ENCODE peak calls at places on chromosomes 4 and X, in five cellular contexts. One of them, this sample, is unnamed. For H3K36me3, the result is how much of the 10 kb centered on the place peaks cover.

GRCh38 chrX:48897157-48897620 is 379 bp downstream of the TIMM17B start:
- DNase-seq in testis: peak
- DNase-seq in right lobe of liver: peak
- DNase-seq in lower lobe of right lung: peak
- DNase-seq in BE2C: peak
- DNase-seq in this sample: no peak

GRCh38 chr4:7867701-7868429 is 71.8 kb downstream of the AFAP1 start:
- DNase-seq in BE2C: no peak
- DNase-seq in lower lobe of right lung: no peak
- DNase-seq in right lobe of liver: no peak
- DNase-seq in testis: no peak
- DNase-seq in this sample: no peak

GRCh38 chrX:150227873-150228272 is 135.2 kb upstream of the MAMLD1 start:
- DNase-seq in lower lobe of right lung: no peak
- DNase-seq in testis: no peak
- DNase-seq in BE2C: no peak
- DNase-seq in right lobe of liver: no peak
- DNase-seq in this sample: no peak

GRCh38 chrX:106039920-106040319 is 1.4 kb upstream of the SERPINA7 start:
- DNase-seq in right lobe of liver: no peak
- DNase-seq in BE2C: no peak
- DNase-seq in testis: peak
- DNase-seq in lower lobe of right lung: no peak
- DNase-seq in this sample: no peak

GRCh38 chr4:5782829-5783476 is 72.0 kb downstream of the EVC start:
- DNase-seq in right lobe of liver: no peak
- DNase-seq in testis: no peak
- DNase-seq in lower lobe of right lung: no peak
- DNase-seq in BE2C: no peak
- DNase-seq in this sample: no peak

GRCh38 chr4:113153529-113154101 is 104.2 kb downstream of the ANK2 start:
- DNase-seq in testis: no peak
- DNase-seq in right lobe of liver: no peak
- DNase-seq in BE2C: no peak
- DNase-seq in lower lobe of right lung: no peak
- DNase-seq in this sample: no peak

GRCh38 chrX:30220646-30221045 is 5.3 kb downstream of the MAGEB2 start:
- DNase-seq in BE2C: no peak
- DNase-seq in right lobe of liver: no peak
- DNase-seq in testis: no peak
- DNase-seq in lower lobe of right lung: no peak
- DNase-seq in this sample: no peak

GRCh38 chr4:148735432-148736155 is 293.4 kb upstream of the NR3C2 start:
- DNase-seq in right lobe of liver: no peak
- DNase-seq in BE2C: no peak
- DNase-seq in testis: no peak
- DNase-seq in lower lobe of right lung: no peak
- DNase-seq in this sample: no peak

GRCh38 chr4:17033256-17034245 is 135.1 kb upstream of the LDB2 start:
- DNase-seq in lower lobe of right lung: no peak
- DNase-seq in BE2C: no peak
- DNase-seq in testis: no peak
- DNase-seq in right lobe of liver: no peak
- DNase-seq in this sample: no peak

GRCh38 chr4:101835121-101835904 is 44.8 kb downstream of the BANK1 start:
- DNase-seq in testis: peak
- DNase-seq in lower lobe of right lung: no peak
- DNase-seq in right lobe of liver: no peak
- DNase-seq in BE2C: peak
- DNase-seq in this sample: peak

GRCh38 chr4:125316781-125317525 is 2.2 kb downstream of the FAT4 start:
- DNase-seq in right lobe of liver: peak
- DNase-seq in testis: peak
- DNase-seq in BE2C: peak
- DNase-seq in lower lobe of right lung: peak
- DNase-seq in this sample: no peak

GRCh38 chr4:81214518-81215218 is 354 bp downstream of the PRKG2 start:
- DNase-seq in BE2C: no peak
- DNase-seq in testis: peak
- DNase-seq in right lobe of liver: no peak
- DNase-seq in lower lobe of right lung: peak
- DNase-seq in this sample: no peak

GRCh38 chr4:64911846-64912245 is 502.6 kb upstream of the TECRL start:
- DNase-seq in BE2C: no peak
- DNase-seq in testis: no peak
- DNase-seq in lower lobe of right lung: no peak
- DNase-seq in right lobe of liver: no peak
- DNase-seq in this sample: no peak

GRCh38 chr4:76059750-76060149 is 14.8 kb upstream of the ART3 start:
- DNase-seq in lower lobe of right lung: no peak
- DNase-seq in right lobe of liver: no peak
- DNase-seq in testis: no peak
- DNase-seq in BE2C: no peak
- DNase-seq in this sample: no peak

GRCh38 chr4:143397887-143398286 is 61.2 kb downstream of the GAB1 start:
- DNase-seq in lower lobe of right lung: no peak
- DNase-seq in right lobe of liver: no peak
- DNase-seq in BE2C: no peak
- DNase-seq in testis: no peak
- DNase-seq in this sample: no peak

GRCh38 chrX:10902001-10902400 is 209.1 kb upstream of the HCCS start:
- DNase-seq in lower lobe of right lung: no peak
- DNase-seq in testis: no peak
- DNase-seq in BE2C: no peak
- DNase-seq in right lobe of liver: no peak
- DNase-seq in this sample: no peak

GRCh38 chrX:124098089-124098488 is 136.6 kb downstream of the STAG2 start:
- DNase-seq in right lobe of liver: no peak
- DNase-seq in testis: no peak
- DNase-seq in BE2C: no peak
- DNase-seq in lower lobe of right lung: no peak
- DNase-seq in this sample: no peak

GRCh38 chrX:69257504-69258127 is 92.4 kb upstream of the PJA1 start:
- DNase-seq in lower lobe of right lung: no peak
- DNase-seq in right lobe of liver: no peak
- DNase-seq in testis: no peak
- DNase-seq in BE2C: no peak
- DNase-seq in this sample: no peak

GRCh38 chr4:38114435-38114834 is 154.2 kb downstream of the PTTG2 start:
- DNase-seq in lower lobe of right lung: no peak
- DNase-seq in right lobe of liver: no peak
- DNase-seq in BE2C: no peak
- DNase-seq in testis: no peak
- DNase-seq in this sample: no peak

GRCh38 chrX:121479406-121479805 is 432.0 kb downstream of the GLUD2 start:
- DNase-seq in BE2C: no peak
- DNase-seq in right lobe of liver: no peak
- DNase-seq in lower lobe of right lung: no peak
- DNase-seq in testis: no peak
- DNase-seq in this sample: no peak

GRCh38 chr4:139560396-139561084 is 4.5 kb upstream of the SETD7 start:
- DNase-seq in BE2C: peak
- DNase-seq in right lobe of liver: no peak
- DNase-seq in lower lobe of right lung: no peak
- DNase-seq in testis: no peak
- DNase-seq in this sample: no peak

GRCh38 chr4:142314686-142315085 is 531.4 kb downstream of the INPP4B start:
- DNase-seq in testis: no peak
- DNase-seq in BE2C: no peak
- DNase-seq in lower lobe of right lung: no peak
- DNase-seq in right lobe of liver: no peak
- DNase-seq in this sample: no peak

GRCh38 chr4:104494822-104495559 is at the start of gene CXXC4:
- DNase-seq in BE2C: peak
- DNase-seq in testis: peak
- DNase-seq in lower lobe of right lung: peak
- DNase-seq in right lobe of liver: peak
- DNase-seq in this sample: no peak

GRCh38 chr4:155853189-155853588 is 12.9 kb downstream of the ASIC5 start:
- DNase-seq in lower lobe of right lung: no peak
- DNase-seq in BE2C: no peak
- DNase-seq in right lobe of liver: no peak
- DNase-seq in testis: no peak
- DNase-seq in this sample: no peak

DNA sequence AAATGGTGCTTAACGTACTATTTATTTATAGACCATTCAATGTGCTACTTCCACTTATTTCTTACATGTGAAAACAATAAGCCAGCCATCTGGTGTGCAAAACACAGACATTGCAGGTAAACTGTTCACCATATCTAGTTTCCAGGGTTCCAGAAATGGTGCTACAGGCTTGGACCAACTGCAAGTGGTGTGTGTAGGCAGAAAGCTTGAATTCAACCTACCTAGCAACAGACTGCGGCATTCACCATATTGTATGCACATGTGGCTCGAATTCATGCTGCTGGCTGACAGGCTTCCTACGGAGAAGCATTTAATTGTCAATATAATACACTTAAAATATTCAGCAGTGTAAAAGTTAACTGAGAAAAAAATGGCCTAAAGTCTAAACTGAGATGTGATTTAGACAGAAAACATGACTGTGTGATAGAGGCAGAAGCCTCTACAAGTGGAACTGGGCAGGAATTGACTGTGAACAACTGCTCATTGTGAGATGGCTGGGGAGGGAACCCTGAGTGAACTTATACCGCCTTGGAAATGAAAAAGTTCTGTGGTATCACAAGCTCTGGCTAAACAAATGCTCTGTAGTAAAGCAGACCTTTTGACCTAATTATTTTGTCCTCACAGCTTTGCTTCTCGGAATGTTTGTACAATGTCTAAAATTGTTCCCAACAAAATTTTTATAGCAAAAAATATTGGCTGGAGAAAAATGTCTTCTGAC is 434.7 kb downstream of the GRIA2 start:
- DNase-seq in BE2C: no peak
- DNase-seq in right lobe of liver: no peak
- DNase-seq in testis: no peak
- DNase-seq in lower lobe of right lung: no peak
- DNase-seq in this sample: no peak
- H3K4me3 ChIP-seq in BE2C: no peak
- H3K4me3 ChIP-seq in right lobe of liver: no peak
- H3K4me3 ChIP-seq in testis: no peak
- H3K4me3 ChIP-seq in lower lobe of right lung: no peak
- H3K4me3 ChIP-seq in this sample: no peak

GRCh38 chr4:1822568-1823544 is 29.8 kb downstream of the FGFR3 start:
- DNase-seq in lower lobe of right lung: no peak
- DNase-seq in right lobe of liver: no peak
- DNase-seq in testis: no peak
- DNase-seq in BE2C: no peak
- DNase-seq in this sample: no peak

GRCh38 chr4:1823545-1823932 is 30.4 kb downstream of the FGFR3 start:
- DNase-seq in testis: no peak
- DNase-seq in lower lobe of right lung: no peak
- DNase-seq in BE2C: no peak
- DNase-seq in right lobe of liver: no peak
- DNase-seq in this sample: no peak

GRCh38 chr4:1819284-1819683 is 26.2 kb downstream of the FGFR3 start:
- DNase-seq in BE2C: no peak
- DNase-seq in right lobe of liver: no peak
- DNase-seq in lower lobe of right lung: no peak
- DNase-seq in testis: no peak
- DNase-seq in this sample: no peak

GRCh38 chr4:1819816-1820215 is 26.7 kb downstream of the FGFR3 start:
- DNase-seq in BE2C: no peak
- DNase-seq in lower lobe of right lung: no peak
- DNase-seq in right lobe of liver: no peak
- DNase-seq in testis: no peak
- DNase-seq in this sample: no peak

GRCh38 chr4:1821679-1822567 is 28.8 kb downstream of the FGFR3 start:
- DNase-seq in right lobe of liver: no peak
- DNase-seq in BE2C: no peak
- DNase-seq in testis: no peak
- DNase-seq in lower lobe of right lung: no peak
- DNase-seq in this sample: no peak
- H3K36me3 ChIP-seq in right lobe of liver: half or more
- H3K36me3 ChIP-seq in BE2C: half or more
- H3K36me3 ChIP-seq in testis: under half
- H3K36me3 ChIP-seq in lower lobe of right lung: half or more
- H3K36me3 ChIP-seq in this sample: under half

GRCh38 chrX:128992107-128992971 is 531.0 kb downstream of the SMARCA1 start:
- DNase-seq in lower lobe of right lung: no peak
- DNase-seq in BE2C: peak
- DNase-seq in right lobe of liver: no peak
- DNase-seq in testis: no peak
- DNase-seq in this sample: no peak
- TF ChIP-seq CTCF in lower lobe of right lung: no peak
- TF ChIP-seq CTCF in BE2C: peak
- TF ChIP-seq CTCF in right lobe of liver: no peak
- TF ChIP-seq CTCF in testis: no peak
- TF ChIP-seq CTCF in this sample: no peak

GRCh38 chr4:154441124-154441523 is 50.5 kb downstream of the DCHS2 start:
- DNase-seq in right lobe of liver: no peak
- DNase-seq in lower lobe of right lung: no peak
- DNase-seq in testis: no peak
- DNase-seq in BE2C: no peak
- DNase-seq in this sample: no peak
- H3K4me3 ChIP-seq in right lobe of liver: no peak
- H3K4me3 ChIP-seq in lower lobe of right lung: no peak
- H3K4me3 ChIP-seq in testis: no peak
- H3K4me3 ChIP-seq in BE2C: no peak
- H3K4me3 ChIP-seq in this sample: no peak

GRCh38 chr4:859496-859895 is 33.6 kb upstream of the CPLX1 start:
- DNase-seq in lower lobe of right lung: peak
- DNase-seq in testis: no peak
- DNase-seq in right lobe of liver: peak
- DNase-seq in BE2C: no peak
- DNase-seq in this sample: no peak
- H3K36me3 ChIP-seq in lower lobe of right lung: half or more
- H3K36me3 ChIP-seq in testis: under half
- H3K36me3 ChIP-seq in right lobe of liver: half or more
- H3K36me3 ChIP-seq in BE2C: under half
- H3K36me3 ChIP-seq in this sample: under half

GRCh38 chr4:74768857-74769525 is 25.3 kb downstream of the BTC start:
- DNase-seq in lower lobe of right lung: no peak
- DNase-seq in BE2C: no peak
- DNase-seq in right lobe of liver: no peak
- DNase-seq in testis: no peak
- DNase-seq in this sample: no peak
- TF ChIP-seq CTCF in lower lobe of right lung: no peak
- TF ChIP-seq CTCF in BE2C: no peak
- TF ChIP-seq CTCF in right lobe of liver: no peak
- TF ChIP-seq CTCF in testis: no peak
- TF ChIP-seq CTCF in this sample: no peak

DNA sequence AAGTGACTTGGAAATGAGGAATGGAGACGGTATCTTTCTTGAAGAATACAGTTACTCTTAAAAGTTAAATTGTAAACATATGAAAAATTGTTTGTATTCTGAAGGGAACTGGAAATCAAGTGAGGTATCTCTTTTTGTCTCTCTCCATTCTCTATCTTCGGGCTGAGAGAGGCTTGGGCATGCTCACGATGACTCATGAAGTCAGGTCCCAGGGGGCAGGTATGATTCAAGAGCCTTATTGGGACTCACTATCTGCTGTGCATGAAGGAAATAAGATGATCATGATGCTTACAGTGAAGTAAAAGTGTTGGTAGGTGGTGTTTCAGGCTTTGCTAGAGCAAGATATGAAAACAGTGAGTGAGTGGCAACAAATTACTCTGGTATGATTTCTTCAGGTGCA is 200.4 kb upstream of the PITX2 start:
- DNase-seq in right lobe of liver: no peak
- DNase-seq in BE2C: peak
- DNase-seq in testis: no peak
- DNase-seq in lower lobe of right lung: no peak
- DNase-seq in this sample: no peak
- H3K4me3 ChIP-seq in right lobe of liver: no peak
- H3K4me3 ChIP-seq in BE2C: no peak
- H3K4me3 ChIP-seq in testis: no peak
- H3K4me3 ChIP-seq in lower lobe of right lung: no peak
- H3K4me3 ChIP-seq in this sample: no peak

This sample was measured in BJ.